ENCODE peak calls at places on chromosomes 16 and 17, in ten cellular contexts. I is tibial nerve, E is ovary, X is transverse colon, L is A549, H is stomach, N is sigmoid colon, D is HepG2, C is GM12878, M is K562. B is an unnamed sample. For H3K4me1, the result is how much of the 10 kb centered on the place peaks cover.

GRCh38 chr16:1492923-1493745 is at the start of gene TELO2:
- DNase-seq in X (peak), E (peak), M (peak), D (peak), I (peak), L (peak), N (peak), H (peak), C (no peak), B (peak)

GRCh38 chr17:38451030-38451839 is 23.0 kb downstream of the ARHGAP23 start:
- DNase-seq in D (peak), E (no peak), H (no peak), L (peak), C (no peak), I (no peak), M (no peak), X (no peak), N (no peak), B (no peak)

GRCh38 chr17:78980624-78980972 is 875 bp upstream of the LGALS3BP start:
- DNase-seq in E (no peak), I (no peak), M (no peak), N (no peak), X (no peak), C (no peak), L (no peak), H (no peak), D (no peak), B (no peak)

GRCh38 chr17:42686520-42687137 is 4.3 kb downstream of the CNTNAP1 start:
- DNase-seq in H (no peak), L (no peak), E (no peak), X (no peak), N (no peak), I (no peak), D (no peak), M (no peak), C (no peak), B (no peak)

GRCh38 chr16:84507011-84507982 is 2.8 kb upstream of the MEAK7 start:
- DNase-seq in H (no peak), X (peak), I (no peak), E (peak), M (no peak), C (peak), L (no peak), N (no peak), D (no peak), B (no peak)

GRCh38 chr16:2742323-2743006 is 10.0 kb upstream of the SRRM2 start:
- DNase-seq in H (no peak), N (peak), X (no peak), M (no peak), D (no peak), E (no peak), L (no peak), C (no peak), I (no peak), B (no peak)

GRCh38 chr17:77365584-77366186 is 224.9 kb downstream of the SEC14L1 start:
- DNase-seq in N (peak), D (no peak), C (no peak), I (no peak), H (peak), M (no peak), E (peak), L (peak), X (peak), B (no peak)

GRCh38 chr17:21066394-21066793 is 23.6 kb upstream of the USP22 start:
- DNase-seq in N (no peak), C (no peak), M (no peak), I (no peak), E (no peak), D (no peak), H (peak), X (no peak), L (no peak), B (no peak)

GRCh38 chr17:45895969-45896793 is 1.8 kb downstream of the MAPT start:
- DNase-seq in E (no peak), L (peak), X (no peak), D (no peak), I (no peak), N (no peak), C (no peak), M (no peak), H (no peak), B (no peak)

GRCh38 chr16:52547001-52547833 is at the start of gene TOX3:
- DNase-seq in N (no peak), E (no peak), D (no peak), C (no peak), M (no peak), I (no peak), L (no peak), X (peak), H (peak), B (no peak)

GRCh38 chr16:2496223-2497115 is 17.3 kb upstream of the ATP6V0C start:
- DNase-seq in D (no peak), I (no peak), L (no peak), N (no peak), M (no peak), E (no peak), X (no peak), C (no peak), H (no peak), B (no peak)

GRCh38 chr16:50839920-50840729 is 98.2 kb downstream of the CYLD start:
- DNase-seq in I (no peak), D (no peak), C (no peak), E (no peak), N (no peak), H (no peak), L (no peak), M (no peak), X (no peak), B (peak)

GRCh38 chr16:3282103-3282746 is 1.1 kb upstream of the ZNF263 start:
- DNase-seq in L (no peak), C (no peak), I (no peak), D (peak), H (no peak), E (no peak), N (no peak), M (no peak), X (no peak), B (no peak)

GRCh38 chr17:81635973-81636504 is 873 bp downstream of the NPLOC4 start:
- DNase-seq in X (no peak), N (no peak), E (no peak), I (no peak), L (no peak), M (no peak), C (no peak), D (no peak), H (no peak), B (no peak)

GRCh38 chr17:81635431-81635830 is 1.5 kb downstream of the NPLOC4 start:
- DNase-seq in X (peak), E (no peak), M (no peak), D (no peak), N (no peak), I (no peak), H (no peak), L (no peak), C (no peak), B (no peak)

GRCh38 chr17:81640011-81640410 is 3.0 kb downstream of the TSPAN10 start:
- DNase-seq in N (no peak), M (no peak), X (no peak), H (no peak), D (no peak), I (no peak), C (no peak), E (no peak), L (no peak), B (no peak)

GRCh38 chr17:81638683-81639082 is 1.7 kb downstream of the TSPAN10 start:
- DNase-seq in L (no peak), E (no peak), D (no peak), I (no peak), X (no peak), H (no peak), C (no peak), M (no peak), N (no peak), B (no peak)

DNA sequence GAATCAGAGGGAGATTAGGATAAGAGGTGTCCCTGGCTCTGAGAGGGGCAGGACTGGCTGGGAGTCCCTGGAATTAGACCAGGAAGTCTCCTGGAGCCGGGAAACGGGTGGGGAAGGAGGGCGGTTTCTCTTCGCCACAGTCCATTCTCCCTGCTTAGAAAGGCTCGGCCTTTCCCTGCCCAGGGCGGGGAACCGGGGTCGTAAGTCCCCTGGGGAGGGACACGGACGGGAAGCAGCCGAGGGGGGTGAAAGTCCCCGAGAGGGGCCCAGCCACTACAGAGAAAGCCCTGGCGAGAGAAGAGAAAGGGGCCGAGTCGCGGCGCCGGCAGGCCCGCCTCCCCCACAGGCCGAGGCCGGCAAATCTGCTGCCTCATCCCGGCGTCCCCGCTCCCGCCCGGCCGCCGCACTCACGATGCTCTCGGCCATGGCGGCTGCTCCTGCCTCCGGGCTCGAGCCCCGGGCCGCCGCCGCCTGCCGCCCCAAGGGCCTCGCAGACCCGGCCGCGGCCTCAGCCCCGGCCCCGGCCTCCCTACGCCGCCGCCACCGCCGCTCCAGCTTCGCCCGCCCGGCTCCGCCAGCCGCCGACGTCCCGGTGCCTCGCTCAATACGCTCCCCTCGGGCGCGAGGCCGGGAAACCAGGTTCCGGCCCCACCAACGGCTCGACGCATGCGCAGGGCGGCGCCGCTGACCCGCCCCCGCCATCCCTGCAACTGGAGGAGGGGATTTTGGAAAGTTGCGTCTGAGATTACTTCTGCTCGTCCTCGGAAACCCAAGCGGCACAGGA is at the start of the genes NPLOC4 and TSPAN10:
- DNase-seq in N (peak), X (peak), E (peak), L (peak), I (peak), M (peak), C (peak), H (peak), D (peak), B (peak)
- TF ChIP-seq POLR2A in N (no peak), X (peak), E (peak), L (peak), I (peak), M (no peak), C (peak), H (no peak), D (peak), B (peak)

GRCh38 chr16:58679763-58680162 is 4.8 kb downstream of the SLC38A7 start:
- DNase-seq in C (no peak), M (no peak), L (no peak), N (no peak), I (no peak), H (no peak), D (no peak), X (no peak), E (no peak), B (no peak)

GRCh38 chr16:58684354-58685083 is at the start of gene SLC38A7:
- DNase-seq in H (peak), E (peak), L (peak), N (peak), D (peak), C (no peak), M (peak), I (peak), X (peak), B (peak)

GRCh38 chr16:58685084-58685449 is 497 bp upstream of the SLC38A7 start:
- DNase-seq in M (no peak), E (no peak), C (no peak), I (no peak), N (no peak), D (peak), H (no peak), X (no peak), L (peak), B (no peak)

GRCh38 chr16:58678716-58679115 is 5.9 kb downstream of the SLC38A7 start:
- DNase-seq in D (no peak), M (no peak), X (no peak), E (no peak), C (no peak), L (peak), H (no peak), N (peak), I (no peak), B (no peak)

DNA sequence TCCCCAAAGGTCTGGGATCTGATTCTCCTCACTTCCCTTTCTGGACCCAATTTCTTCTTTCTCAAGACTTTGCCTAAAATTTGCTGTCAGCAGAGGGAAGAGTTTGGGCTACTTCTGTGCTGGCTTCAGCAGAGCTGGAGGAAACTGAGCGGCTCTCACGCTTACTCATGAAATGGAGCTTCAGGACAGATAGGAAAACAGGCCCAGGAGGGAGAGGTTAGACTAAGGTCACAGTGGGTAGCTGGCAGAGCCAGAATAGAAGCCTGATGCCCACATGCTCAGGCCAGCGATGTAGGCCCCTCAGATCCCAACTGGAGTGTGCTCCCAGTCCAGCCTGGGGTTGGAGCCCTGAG is 593 bp downstream of the SLC38A7 start:
- DNase-seq in H (no peak), M (no peak), L (no peak), N (peak), E (no peak), C (no peak), I (no peak), D (no peak), X (no peak), B (no peak)
- TF ChIP-seq EP300 in H (no peak), M (no peak), L (no peak), N (no peak), E (no peak), C (no peak), I (no peak), D (no peak), X (no peak), B (no peak)

GRCh38 chr17:10742431-10742830 is 12.6 kb upstream of the TMEM220 start:
- DNase-seq in X (no peak), L (no peak), H (no peak), C (no peak), M (no peak), E (no peak), N (peak), I (no peak), D (no peak), B (no peak)
- H3K4me1 ChIP-seq in X (under half), L (under half), H (under half), C (under half), M (under half), E (under half), N (under half), I (under half), D (under half), B (under half)

GRCh38 chr16:30377050-30377811 is 2.6 kb downstream of the MYL11 start:
- DNase-seq in H (no peak), L (no peak), M (peak), I (no peak), E (no peak), N (no peak), X (no peak), C (no peak), D (no peak), B (no peak)

GRCh38 chr16:30379165-30379783 is 3.1 kb downstream of the SEPTIN1 start:
- DNase-seq in D (no peak), E (no peak), C (no peak), I (no peak), M (peak), X (no peak), N (no peak), H (no peak), L (no peak), B (no peak)

GRCh38 chr16:30377812-30378235 is 3.2 kb downstream of the MYL11 start:
- DNase-seq in M (no peak), N (peak), I (peak), D (peak), C (peak), X (peak), L (peak), H (peak), E (peak), B (peak)

GRCh38 chr16:30380072-30380471 is 2.3 kb downstream of the SEPTIN1 start:
- DNase-seq in I (no peak), C (no peak), M (no peak), D (no peak), E (no peak), N (no peak), L (no peak), X (no peak), H (no peak), B (no peak)

DNA sequence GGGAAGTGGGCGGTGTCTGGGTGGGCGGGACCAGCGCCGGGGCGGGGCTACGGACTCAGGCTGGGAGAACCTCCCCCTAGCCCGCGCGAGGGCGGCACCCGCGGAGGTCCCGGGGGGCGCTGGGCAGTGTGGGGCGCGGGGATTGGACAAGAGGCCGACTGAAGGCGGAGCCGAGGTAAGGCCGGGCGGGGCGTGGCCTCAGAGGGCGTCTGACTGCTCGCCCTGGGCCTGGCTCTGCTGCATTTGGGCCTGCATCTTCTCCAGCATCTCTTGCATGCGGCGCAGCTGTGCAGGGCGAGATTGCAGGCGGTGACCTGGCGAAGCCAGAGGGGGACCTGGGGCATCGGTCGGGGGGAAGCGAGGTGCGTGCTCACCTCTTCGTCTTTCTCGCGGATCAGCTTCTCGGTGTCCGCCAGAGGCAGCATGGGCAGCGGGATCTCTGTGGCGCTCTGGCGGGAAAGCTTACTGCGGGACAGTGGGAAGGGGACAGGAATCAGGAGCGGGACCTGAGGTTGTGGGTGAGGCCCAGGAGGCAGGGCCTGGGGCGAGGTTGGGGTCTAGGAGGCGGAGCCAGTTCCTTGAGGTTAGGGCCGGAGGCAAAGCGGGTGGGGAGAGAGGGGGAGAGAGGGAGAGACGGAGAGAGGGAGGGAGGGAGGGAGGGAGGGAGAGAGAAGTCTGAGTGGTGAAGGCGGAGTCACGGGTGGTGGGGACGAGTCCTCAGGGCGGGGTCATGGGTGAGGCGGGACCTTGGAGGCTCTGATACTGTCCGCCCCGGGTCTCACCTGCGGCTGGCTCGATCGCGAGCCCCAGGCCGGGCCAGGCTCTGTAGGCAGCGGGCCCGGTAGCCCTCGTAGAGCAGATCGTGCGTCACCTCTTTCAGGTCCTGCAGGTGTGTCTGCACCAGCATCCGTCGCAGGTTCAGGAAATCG is 3.9 kb downstream of the SEPTIN1 start:
- DNase-seq in D (peak), N (peak), I (peak), E (peak), C (peak), M (peak), H (peak), X (peak), L (peak), B (peak)
- TF ChIP-seq POLR2A in D (peak), N (peak), I (peak), E (no peak), C (peak), M (peak), H (no peak), X (peak), L (peak), B (no peak)

GRCh38 chr16:26992661-26993365 is 73.9 kb upstream of the C16orf82 start:
- DNase-seq in D (no peak), X (no peak), E (no peak), M (no peak), I (no peak), C (no peak), N (no peak), L (no peak), H (no peak), B (no peak)

GRCh38 chr16:26987631-26988030 is 79.1 kb upstream of the C16orf82 start:
- DNase-seq in L (no peak), D (no peak), N (no peak), E (no peak), X (peak), I (no peak), C (no peak), M (no peak), H (no peak), B (peak)

GRCh38 chr16:26983426-26983825 is 83.3 kb upstream of the C16orf82 start:
- DNase-seq in H (no peak), M (no peak), X (no peak), I (no peak), C (no peak), N (no peak), L (no peak), D (no peak), E (no peak), B (no peak)

GRCh38 chr16:26985100-26986065 is 81.3 kb upstream of the C16orf82 start:
- DNase-seq in M (no peak), D (no peak), L (no peak), H (no peak), X (no peak), I (no peak), E (no peak), N (no peak), C (no peak), B (no peak)

DNA sequence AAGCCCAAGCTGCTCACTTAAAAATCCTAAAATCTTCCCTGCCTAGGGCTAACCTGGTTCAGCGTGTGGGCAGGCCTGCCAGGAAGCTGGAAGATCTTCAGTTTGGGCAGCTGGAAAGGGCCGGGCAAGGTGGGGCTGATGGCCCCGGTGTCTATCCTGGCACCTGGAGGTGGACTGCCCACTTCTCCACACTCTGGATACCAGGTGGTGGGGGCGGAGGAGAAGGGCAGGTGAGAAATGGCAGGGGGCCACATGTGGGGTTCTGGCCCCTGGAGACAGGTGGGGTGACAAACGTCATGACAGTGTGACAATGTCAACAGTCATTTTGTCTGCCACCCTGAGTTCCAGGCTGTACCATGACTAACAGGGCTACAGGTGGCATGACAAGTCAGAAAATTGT is 78.5 kb upstream of the C16orf82 start:
- DNase-seq in D (no peak), X (no peak), H (no peak), N (no peak), E (no peak), I (no peak), C (no peak), L (no peak), M (no peak), B (no peak)
- TF ChIP-seq EP300 in D (no peak), X (no peak), H (no peak), N (no peak), E (no peak), I (no peak), C (no peak), L (no peak), M (no peak), B (no peak)

GRCh38 chr16:67462279-67462655 is 18.7 kb downstream of the ATP6V0D1 start:
- DNase-seq in L (no peak), C (no peak), E (no peak), D (no peak), I (no peak), M (no peak), H (no peak), X (no peak), N (no peak), B (no peak)
- H3K4me1 ChIP-seq in L (under half), C (under half), E (under half), D (under half), I (half or more), M (under half), H (half or more), X (half or more), N (under half), B (half or more)

GRCh38 chr17:56833023-56833811 is 503 bp downstream of the C17orf67 start:
- DNase-seq in M (peak), L (peak), E (peak), I (peak), H (peak), C (peak), X (peak), D (no peak), N (peak), B (no peak)
- TF ChIP-seq POLR2A in M (no peak), L (peak), E (no peak), I (peak), H (no peak), C (peak), X (no peak), D (no peak), N (no peak), B (no peak)

GRCh38 chr16:53668869-53669268 is 34.8 kb downstream of the RPGRIP1L start:
- DNase-seq in L (no peak), X (no peak), N (no peak), M (no peak), H (no peak), I (no peak), C (no peak), D (no peak), E (no peak), B (no peak)
- TF ChIP-seq EP300 in L (no peak), X (no peak), N (no peak), M (no peak), H (no peak), I (no peak), C (no peak), D (no peak), E (no peak), B (no peak)